ENCODE peak calls at places on chromosomes 2 and 18, in six cellular contexts. R is AG10803, K is B cell, D is DMS153, C is MCF 10A, H is iris pigment epithelial cell. B is an unnamed sample.

GRCh38 chr2:54575379-54575888 is 119.3 kb downstream of the SPTBN1 start:
- DNase-seq in H (peak), C (peak), K (no peak), R (no peak), D (no peak), B (no peak)

GRCh38 chr18:58176915-58177717 is 133.1 kb downstream of the NEDD4L start:
- DNase-seq in D (no peak), R (peak), H (peak), C (peak), K (no peak), B (peak)

GRCh38 chr2:239966848-239967136 is 58.4 kb downstream of the NDUFA10 start:
- DNase-seq in R (peak), D (no peak), K (no peak), C (no peak), H (no peak), B (peak)

GRCh38 chr18:77897606-77898005 is 648.0 kb downstream of the GALR1 start:
- DNase-seq in D (no peak), H (no peak), K (no peak), C (no peak), R (no peak), B (no peak)

GRCh38 chr2:133362061-133362476 is 206.2 kb downstream of the NCKAP5 start:
- DNase-seq in K (no peak), H (peak), D (no peak), R (peak), C (no peak), B (peak)

GRCh38 chr2:105397025-105397722 is 1.7 kb downstream of the FHL2 start:
- DNase-seq in D (no peak), K (no peak), C (peak), H (no peak), R (no peak), B (peak)

GRCh38 chr18:54555996-54556395 is 35.0 kb upstream of the DYNAP start:
- DNase-seq in R (no peak), H (no peak), C (no peak), K (no peak), D (no peak), B (no peak)

GRCh38 chr2:133658020-133658903 is 90.0 kb upstream of the NCKAP5 start:
- DNase-seq in D (no peak), R (no peak), H (peak), C (no peak), K (no peak), B (no peak)

GRCh38 chr18:76803814-76804213 is 18.5 kb upstream of the ZNF236 start:
- DNase-seq in H (peak), K (peak), C (peak), D (peak), R (peak), B (peak)

GRCh38 chr2:234949762-234950434 is 1.9 kb upstream of the SH3BP4 start:
- DNase-seq in R (peak), H (peak), D (no peak), K (no peak), C (peak), B (peak)

GRCh38 chr2:238573065-238573778 is 146.5 kb downstream of the ASB1 start:
- DNase-seq in D (no peak), R (no peak), K (peak), C (peak), H (peak), B (no peak)

GRCh38 chr18:79903071-79903635 is 48.3 kb downstream of the SLC66A2 start:
- DNase-seq in K (no peak), D (no peak), R (no peak), C (no peak), H (no peak), B (no peak)

GRCh38 chr2:132009874-132010521 is 151.8 kb downstream of the ANKRD30BL start:
- DNase-seq in K (peak), C (no peak), R (no peak), D (no peak), H (peak), B (no peak)

GRCh38 chr18:26089247-26090129 is 925 bp downstream of the SS18 start:
- DNase-seq in C (peak), H (peak), D (no peak), K (peak), R (peak), B (peak)

B was measured in foreskin fibroblast.